ENCODE peak calls at places on chromosomes 12 and 14, in eight cellular contexts. Z is left ventricle myocardium inferior, M is cardiac muscle cell, F is NB4, J is lower lobe of right lung, B is tibial artery, W is astrocyte of the spinal cord, R is choroid plexus epithelial cell. Q is an unnamed sample.

GRCh38 chr12:45768194-45768593 is 38.7 kb downstream of the ARID2 start:
- DNase-seq in Z (no peak), M (no peak), F (no peak), J (no peak), B (no peak), W (no peak), R (no peak), Q (no peak)

GRCh38 chr14:68222154-68222553 is 402.6 kb downstream of the RAD51B start:
- DNase-seq in Z (no peak), M (no peak), F (no peak), J (no peak), B (no peak), W (no peak), R (no peak), Q (no peak)

GRCh38 chr12:18805516-18806248 is 67.8 kb downstream of the CAPZA3 start:
- DNase-seq in Z (no peak), M (peak; percentile 36), F (no peak), J (no peak), B (no peak), W (no peak), R (no peak), Q (no peak)

GRCh38 chr12:85029456-85029855 is 6.6 kb downstream of the TSPAN19 start:
- DNase-seq in Z (no peak), M (peak; percentile 32), F (peak; percentile 39), J (no peak), B (no peak), W (peak; percentile 47), R (peak; percentile 60), Q (peak; percentile 49)

GRCh38 chr14:105500036-105500725 is 9.1 kb downstream of the TEDC1 start:
- DNase-seq in Z (no peak), M (no peak), F (no peak), J (no peak), B (peak; percentile 67), W (no peak), R (no peak), Q (no peak)

GRCh38 chr12:31015215-31015614 is 58.4 kb upstream of the DDX11 start:
- DNase-seq in Z (no peak), M (no peak), F (no peak), J (no peak), B (peak; percentile 17), W (no peak), R (no peak), Q (no peak)

GRCh38 chr14:59177229-59177628 is 11.2 kb upstream of the DAAM1 start:
- DNase-seq in Z (no peak), M (no peak), F (no peak), J (no peak), B (no peak), W (no peak), R (no peak), Q (no peak)

GRCh38 chr12:124609041-124609984 is 41.9 kb upstream of the NCOR2 start:
- DNase-seq in Z (peak; percentile 81), M (no peak), F (peak; percentile 84), J (peak; percentile 95), B (no peak), W (peak; percentile 85), R (peak; percentile 81), Q (peak; percentile 21)

GRCh38 chr14:88411039-88411438 is 25.6 kb downstream of the SPATA7 start:
- DNase-seq in Z (no peak), M (no peak), F (no peak), J (peak; percentile 47), B (no peak), W (no peak), R (no peak), Q (no peak)

GRCh38 chr12:84760091-84760490 is 152.5 kb downstream of the SLC6A15 start:
- DNase-seq in Z (no peak), M (no peak), F (no peak), J (no peak), B (no peak), W (peak; percentile 41), R (no peak), Q (peak; percentile 5)

GRCh38 chr12:89760783-89761182 is 52.1 kb upstream of the ATP2B1 start:
- DNase-seq in Z (no peak), M (no peak), F (peak; percentile 47), J (no peak), B (no peak), W (no peak), R (no peak), Q (no peak)

GRCh38 chr12:7905071-7905470 is 30.9 kb downstream of the SLC2A3 start:
- DNase-seq in Z (no peak), M (no peak), F (no peak), J (no peak), B (no peak), W (peak; percentile 31), R (peak; percentile 67), Q (peak; percentile 31)

GRCh38 chr12:105928436-105928835 is 210.3 kb downstream of the NUAK1 start:
- DNase-seq in Z (no peak), M (no peak), F (no peak), J (no peak), B (no peak), W (no peak), R (no peak), Q (no peak)

GRCh38 chr14:58027904-58028303 is 124.1 kb downstream of the ARMH4 start:
- DNase-seq in Z (no peak), M (no peak), F (peak; percentile 11), J (no peak), B (no peak), W (no peak), R (no peak), Q (no peak)

GRCh38 chr14:94038921-94039629 is 12.9 kb downstream of the OTUB2 start:
- DNase-seq in Z (no peak), M (no peak), F (no peak), J (no peak), B (no peak), W (no peak), R (no peak), Q (no peak)

GRCh38 chr12:26817183-26817591 is 15.8 kb downstream of the ITPR2 start:
- DNase-seq in Z (no peak), M (no peak), F (no peak), J (no peak), B (no peak), W (no peak), R (no peak), Q (no peak)
- TF ChIP-seq CTCF in Z (no peak), M (no peak), F (no peak), J (no peak), B (no peak), W (no peak), R (no peak), Q (no peak)

GRCh38 chr12:20400003-20400402 is 31.7 kb downstream of the PDE3A start:
- DNase-seq in Z (no peak), M (no peak), F (no peak), J (no peak), B (no peak), W (no peak), R (no peak), Q (no peak)

GRCh38 chr12:20404576-20405346 is 36.4 kb downstream of the PDE3A start:
- DNase-seq in Z (peak; percentile 15), M (no peak), F (peak; percentile 98), J (peak; percentile 46), B (no peak), W (peak; percentile 22), R (peak; percentile 64), Q (peak; percentile 48)

GRCh38 chr12:20398720-20399119 is 30.4 kb downstream of the PDE3A start:
- DNase-seq in Z (no peak), M (no peak), F (peak; percentile 48), J (no peak), B (no peak), W (no peak), R (no peak), Q (no peak)

DNA sequence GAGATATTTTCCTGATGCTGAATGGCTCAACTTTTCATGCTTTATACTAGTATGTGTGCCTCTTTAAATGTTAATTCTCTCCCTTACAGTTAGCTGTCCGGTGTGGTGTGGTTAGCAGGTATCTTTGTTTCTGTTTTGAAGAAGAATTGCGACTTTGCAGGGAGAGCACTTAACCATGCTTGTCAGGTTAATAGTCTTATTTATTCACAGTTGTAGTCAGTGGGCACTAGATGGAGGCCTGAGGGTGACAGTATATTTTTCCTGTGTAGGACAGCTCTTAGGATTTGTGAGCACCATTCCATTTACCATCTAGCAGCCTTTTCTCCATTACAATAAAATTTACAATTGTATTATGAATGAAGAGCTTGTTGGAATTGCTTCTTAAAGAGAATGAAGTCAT is 34.9 kb downstream of the PDE3A start:
- DNase-seq in Z (no peak), M (no peak), F (peak; percentile 55), J (no peak), B (no peak), W (no peak), R (no peak), Q (no peak)
- H3K4me3 ChIP-seq in Z (no peak overlapping the region), M (no peak overlapping the region), F (no peak overlapping the region), J (no peak overlapping the region), B (no peak overlapping the region), W (no peak overlapping the region), R (no peak overlapping the region), Q (no peak overlapping the region)

GRCh38 chr14:51805541-51805940 is 54.9 kb upstream of the GNG2 start:
- DNase-seq in Z (no peak), M (no peak), F (no peak), J (no peak), B (no peak), W (no peak), R (no peak), Q (no peak)
- TF ChIP-seq CTCF in Z (no peak), M (no peak), F (no peak), J (no peak), B (no peak), W (peak; percentile 12), R (no peak), Q (peak; percentile 28)

DNA sequence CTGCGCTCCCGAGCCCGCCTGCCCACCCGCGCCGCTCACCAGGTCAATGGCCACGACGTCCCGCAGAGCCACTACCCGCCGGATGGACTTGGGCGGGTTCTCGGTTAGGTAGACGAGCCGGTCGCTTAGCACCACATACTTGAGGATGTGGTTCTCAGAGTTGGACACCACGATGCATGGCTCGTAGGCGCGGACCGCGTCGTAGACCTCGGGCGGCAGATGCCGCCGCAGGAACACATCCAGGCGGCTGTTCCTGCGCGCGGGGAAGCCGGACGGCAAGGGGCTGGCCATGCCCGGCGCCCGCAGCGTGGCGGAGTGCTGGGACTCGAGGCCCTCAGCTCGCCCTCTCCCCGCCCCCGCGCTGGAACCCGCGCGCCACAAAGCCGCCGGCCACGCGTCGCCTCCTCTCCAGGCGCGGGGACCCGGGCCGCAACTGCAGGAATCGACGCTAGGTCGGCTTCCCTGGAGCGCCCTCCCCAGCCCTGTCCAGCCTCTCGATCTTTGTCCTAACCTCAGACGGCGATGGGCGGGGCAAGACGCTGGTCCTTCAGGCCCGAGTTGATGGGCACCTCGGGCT is at the start of gene C12orf56:
- DNase-seq in Z (no peak), M (peak; percentile 34), F (no peak), J (no peak), B (no peak), W (no peak), R (peak; percentile 33), Q (peak; percentile 26)
- H3K4me3 ChIP-seq in Z (peak within 1 kb of the TSS; percentile 60), M (peak within 1 kb of the TSS; percentile 7), F (no peak within 1 kb of the TSS), J (peak within 1 kb of the TSS; percentile 46), B (peak within 1 kb of the TSS; percentile 49), W (peak within 1 kb of the TSS; percentile 36), R (peak within 1 kb of the TSS; percentile 48), Q (peak within 1 kb of the TSS; percentile 38)

DNA sequence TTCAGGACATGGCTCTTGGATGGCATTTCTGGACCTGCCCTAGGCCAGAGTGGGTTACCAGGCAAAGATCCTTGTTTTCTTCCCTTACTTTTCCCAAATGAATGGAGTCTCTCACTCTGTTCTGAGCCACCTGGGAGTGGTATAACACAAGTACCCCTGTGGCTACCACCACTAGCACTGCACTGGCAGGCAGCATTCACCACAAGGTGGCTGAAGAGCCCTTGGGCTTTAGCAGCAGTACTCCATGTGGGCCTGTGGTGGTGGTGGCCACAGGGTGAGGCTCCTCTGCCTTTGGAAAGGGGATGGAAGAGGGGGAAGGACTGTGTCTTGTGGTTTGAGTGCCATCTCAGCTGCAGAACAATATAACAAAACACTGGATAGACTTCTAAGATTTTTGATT is 38.0 kb upstream of the LMNTD1 start:
- DNase-seq in Z (no peak), M (no peak), F (peak; percentile 26), J (no peak), B (no peak), W (no peak), R (peak; percentile 49), Q (peak; percentile 26)
- TF ChIP-seq CTCF in Z (no peak), M (peak; percentile 18), F (peak; percentile 11), J (no peak), B (no peak), W (peak; percentile 30), R (peak; percentile 62), Q (peak; percentile 42)